ENCODE peak calls at places on chromosome 17, in eight cellular contexts. A is lung; J is A549; E is EL; M is activated CD4-positive, alpha-beta T cell treated with anti-CD3 and anti-CD28 coated beads, Interleukin-2, amount 50 U/mL, for 4 hours; N is iris pigment epithelial cell; S is CD8-positive, alpha-beta T cell; V is anterior cingulate cortex. U is an unnamed sample.

GRCh38 chr17:41008811-41009210 is at the start of gene KRTAP3-1:
- DNase-seq in A (no peak), J (no peak), E (no peak), M (no peak), N (no peak), S (no peak), V (no peak), U (no peak)

GRCh38 chr17:67245073-67245693 is at the start of gene HELZ:
- DNase-seq in A (peak), J (peak), E (peak), M (peak), N (peak), S (peak), V (peak), U (peak)

GRCh38 chr17:7834891-7835817 is 1.1 kb downstream of the KDM6B start:
- DNase-seq in A (peak), J (peak), E (peak), M (peak), N (peak), S (peak), V (peak), U (peak)

GRCh38 chr17:2903193-2903974 is 107.1 kb downstream of the RAP1GAP2 start:
- DNase-seq in A (no peak), J (no peak), E (no peak), M (no peak), N (no peak), S (no peak), V (no peak), U (no peak)

GRCh38 chr17:27677191-27677590 is 46.2 kb downstream of the LGALS9 start:
- DNase-seq in A (no peak), J (no peak), E (no peak), M (no peak), N (no peak), S (no peak), V (no peak), U (no peak)

GRCh38 chr17:2959371-2960130 is 103.9 kb downstream of the OR1D5 start:
- DNase-seq in A (no peak), J (no peak), E (no peak), M (no peak), N (no peak), S (no peak), V (no peak), U (no peak)

GRCh38 chr17:2396568-2397246 is 4.2 kb downstream of the MNT start:
- DNase-seq in A (peak), J (peak), E (peak), M (peak), N (peak), S (peak), V (peak), U (peak)

GRCh38 chr17:50863221-50863843 is 2.8 kb downstream of the TOB1 start:
- DNase-seq in A (peak), J (no peak), E (peak), M (no peak), N (peak), S (no peak), V (peak), U (peak)

GRCh38 chr17:6162892-6163291 is 92.7 kb downstream of the WSCD1 start:
- DNase-seq in A (no peak), J (no peak), E (no peak), M (no peak), N (no peak), S (no peak), V (no peak), U (no peak)

U was measured in prostate gland.